ENCODE peak calls at places on chromosomes 16 and 17, in seven cellular contexts. G is H1; J is neuronal stem cell; P is GM12878; Y is BJ; M is AG04450; R is effector memory CD4-positive, alpha-beta T cell. I is an unnamed sample.

GRCh38 chr17:45170280-45170975 is 8.8 kb downstream of the HEXIM2 start:
- DNase-seq in P (no peak), M (no peak), R (no peak), Y (no peak), J (no peak), G (no peak), I (no peak)

GRCh38 chr17:37088459-37088858 is 139.7 kb downstream of the AATF start:
- DNase-seq in J (no peak), Y (no peak), R (peak; percentile 8), P (no peak), G (no peak), M (no peak), I (no peak)

GRCh38 chr16:87854053-87854906 is 15.0 kb downstream of the SLC7A5 start:
- DNase-seq in M (no peak), J (no peak), P (no peak), Y (no peak), G (peak; percentile 60), R (no peak), I (no peak)

GRCh38 chr17:73820686-73821448 is 176.6 kb upstream of the SDK2 start:
- DNase-seq in R (no peak), G (peak; percentile 77), M (no peak), J (peak; percentile 29), Y (no peak), P (no peak), I (no peak)

GRCh38 chr16:24568392-24568791 is 29.0 kb downstream of the RBBP6 start:
- DNase-seq in Y (no peak), M (no peak), P (no peak), J (no peak), G (no peak), R (no peak), I (no peak)

GRCh38 chr16:53991181-53992056 is 287.5 kb downstream of the FTO start:
- DNase-seq in J (no peak), R (no peak), M (peak; percentile 55), Y (no peak), P (no peak), G (no peak), I (peak; percentile 62)

GRCh38 chr16:88116121-88116900 is 165.1 kb downstream of the BANP start:
- DNase-seq in J (no peak), Y (no peak), M (no peak), P (no peak), R (no peak), G (no peak), I (no peak)

GRCh38 chr16:74462361-74462760 is 41.1 kb upstream of the CLEC18B start:
- DNase-seq in J (no peak), Y (no peak), G (no peak), M (no peak), R (no peak), P (no peak), I (no peak)

GRCh38 chr16:85491798-85492616 is 121.1 kb upstream of the GSE1 start:
- DNase-seq in Y (peak; percentile 6), M (no peak), J (no peak), G (no peak), P (no peak), R (no peak), I (no peak)

GRCh38 chr16:72664122-72664479 is 383.8 kb downstream of the ZFHX3 start:
- DNase-seq in G (no peak), R (no peak), M (no peak), J (peak; percentile 5), P (no peak), Y (no peak), I (no peak)

GRCh38 chr17:79568661-79569060 is 42.2 kb downstream of the RBFOX3 start:
- DNase-seq in G (no peak), J (no peak), P (no peak), Y (no peak), M (no peak), R (no peak), I (no peak)

GRCh38 chr17:1469231-1469852 is 13.3 kb upstream of the CRK start:
- DNase-seq in R (no peak), M (no peak), G (peak; percentile 62), J (no peak), Y (no peak), P (no peak), I (no peak)

GRCh38 chr17:13478326-13478830 is 123.4 kb downstream of the HS3ST3A1 start:
- DNase-seq in P (no peak), R (no peak), Y (peak; percentile 84), J (no peak), M (no peak), G (no peak), I (no peak)

GRCh38 chr16:11685844-11686618 is 17.8 kb downstream of the SNN start:
- DNase-seq in P (no peak), M (no peak), J (no peak), R (no peak), Y (no peak), G (no peak), I (no peak)

GRCh38 chr16:88349903-88350900 is 32.6 kb upstream of the ZNF469 start:
- DNase-seq in P (no peak), Y (no peak), R (no peak), M (no peak), G (no peak), J (no peak), I (no peak)

GRCh38 chr17:13665872-13666635 is 64.3 kb upstream of the HS3ST3A1 start:
- DNase-seq in J (no peak), G (no peak), R (no peak), P (no peak), Y (no peak), M (no peak), I (no peak)

GRCh38 chr17:60134396-60135159 is 15.2 kb upstream of the CA4 start:
- DNase-seq in G (peak; percentile 17), Y (no peak), P (no peak), R (no peak), M (no peak), J (no peak), I (no peak)

GRCh38 chr16:9275386-9275785 is 183.9 kb downstream of the HAPSTR1 start:
- DNase-seq in Y (no peak), R (no peak), P (no peak), G (no peak), M (no peak), J (no peak), I (no peak)

GRCh38 chr17:27783440-27783839 is 16.9 kb downstream of the NOS2 start:
- DNase-seq in R (no peak), P (no peak), J (no peak), M (no peak), Y (no peak), G (no peak), I (no peak)

GRCh38 chr17:27782791-27783206 is 17.5 kb downstream of the NOS2 start:
- DNase-seq in P (no peak), R (no peak), M (no peak), Y (no peak), J (no peak), G (no peak), I (no peak)

GRCh38 chr17:27778193-27778592 is 22.1 kb downstream of the NOS2 start:
- DNase-seq in M (no peak), G (no peak), R (no peak), Y (no peak), P (no peak), J (no peak), I (no peak)

GRCh38 chr17:27783951-27784350 is 16.4 kb downstream of the NOS2 start:
- DNase-seq in M (no peak), R (no peak), J (no peak), Y (no peak), P (no peak), G (no peak), I (no peak)

DNA sequence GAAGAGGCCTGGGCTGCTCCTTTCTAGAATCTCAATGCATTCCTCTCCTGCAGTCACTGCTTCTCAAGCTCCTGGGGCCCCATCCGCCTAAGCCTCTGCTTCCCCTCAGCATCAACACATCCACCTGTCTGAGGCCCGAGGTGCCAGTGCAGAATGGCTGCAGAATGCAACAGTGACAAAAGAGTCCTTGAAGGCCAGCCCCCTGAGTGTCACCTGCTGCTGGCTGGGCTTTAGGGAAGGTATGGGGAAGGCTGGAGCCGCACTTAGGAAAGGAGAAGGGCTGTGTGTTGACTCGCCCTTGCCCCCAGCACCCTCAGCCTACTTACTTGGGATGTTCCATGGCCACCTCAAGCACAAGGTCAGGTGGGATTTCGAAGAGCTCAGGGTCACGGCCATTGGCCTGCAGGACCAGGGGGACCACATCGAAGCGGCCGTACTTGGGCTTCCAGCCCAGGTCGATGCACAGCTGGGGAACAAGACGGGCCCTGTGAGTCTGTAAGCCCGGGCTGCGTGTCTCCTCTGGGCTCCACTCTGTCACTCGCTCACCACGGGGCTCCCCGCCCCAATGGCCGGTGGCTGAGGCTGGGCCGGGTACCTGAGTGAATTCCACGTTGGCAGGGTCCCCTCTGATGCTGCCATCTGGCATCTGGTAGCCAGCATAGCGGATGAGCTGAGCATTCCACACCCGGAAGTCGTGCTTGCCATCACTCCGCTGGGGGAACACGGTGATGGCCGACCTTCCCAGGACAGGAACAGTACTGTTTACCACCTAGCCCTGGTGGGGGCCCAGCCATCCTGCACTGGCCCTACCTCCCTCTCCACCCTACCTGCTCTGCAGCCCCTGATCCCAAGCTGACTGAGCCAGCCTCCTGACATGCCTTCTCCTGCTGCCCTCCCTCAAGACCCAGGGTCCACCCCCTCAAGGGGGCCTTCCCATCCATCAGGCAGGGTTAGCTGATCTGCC is 19.6 kb downstream of the NOS2 start:
- DNase-seq in R (no peak), Y (no peak), M (no peak), G (no peak), P (no peak), J (no peak), I (no peak)
- H3K4me3 ChIP-seq in R (no peak overlapping the region), Y (no peak overlapping the region), M (no peak overlapping the region), G (no peak overlapping the region), P (no peak overlapping the region), J (no peak overlapping the region), I (no peak overlapping the region)

DNA sequence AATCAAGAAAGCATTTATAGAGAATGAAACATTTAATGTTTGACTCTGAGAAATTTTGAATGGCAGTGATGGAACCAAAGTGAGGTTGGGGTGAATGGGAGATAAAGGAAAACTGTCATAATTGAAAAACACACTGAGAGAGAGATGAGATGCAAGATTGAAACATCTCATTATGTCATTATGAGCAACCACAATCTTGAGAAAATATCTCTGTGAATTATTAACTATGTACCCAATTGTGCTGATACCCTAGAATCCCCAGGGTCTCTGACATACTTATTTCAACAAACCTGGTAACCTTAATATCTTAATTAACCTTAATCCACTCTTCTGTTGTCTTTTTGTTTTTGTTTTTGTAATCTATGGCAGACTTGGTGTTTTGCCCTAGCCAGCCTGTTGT is 143.5 kb upstream of the HLF start:
- DNase-seq in R (no peak), Y (no peak), G (no peak), M (no peak), J (no peak), P (no peak), I (no peak)
- H3K4me3 ChIP-seq in R (no peak overlapping the region), Y (no peak overlapping the region), G (no peak overlapping the region), M (no peak overlapping the region), J (no peak overlapping the region), P (no peak overlapping the region), I (no peak overlapping the region)

DNA sequence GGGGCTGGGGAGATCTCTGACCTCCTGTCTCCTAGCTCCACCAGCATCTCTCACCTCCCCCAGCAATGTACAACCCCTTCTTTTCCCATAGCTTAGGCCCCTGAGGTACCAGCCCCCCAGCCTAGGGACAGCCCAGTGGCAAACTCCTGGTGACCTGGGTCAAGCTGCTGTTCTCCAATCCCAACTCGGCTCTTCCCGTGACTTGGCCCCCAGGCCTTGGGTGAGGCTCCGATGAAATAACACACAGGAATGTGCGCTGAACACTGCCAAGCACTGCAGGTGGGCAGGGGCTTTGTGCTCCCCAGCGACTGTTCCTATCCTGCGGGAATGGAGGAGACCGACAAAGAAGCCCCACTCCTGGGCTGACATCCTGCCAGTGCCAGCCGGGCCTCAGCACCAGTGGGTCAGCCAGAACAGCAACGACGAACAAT is 63.7 kb upstream of the AMZ2 start:
- DNase-seq in Y (no peak), R (no peak), M (no peak), J (no peak), G (no peak), P (no peak), I (no peak)
- H3K4me3 ChIP-seq in Y (no peak overlapping the region), R (peak overlapping the region; percentile 24), M (no peak overlapping the region), J (no peak overlapping the region), G (no peak overlapping the region), P (peak overlapping the region; percentile 50), I (no peak overlapping the region)

GRCh38 chr16:3171181-3171854 is 16.7 kb upstream of the OR1F1 start:
- DNase-seq in Y (no peak), R (peak; percentile 31), P (no peak), J (no peak), M (no peak), G (no peak), I (no peak)
- H3K4me3 ChIP-seq in Y (no peak overlapping the region), R (peak overlapping the region; percentile 46), P (peak overlapping the region; percentile 69), J (peak overlapping the region; percentile 33), M (no peak overlapping the region), G (peak overlapping the region; percentile 65), I (no peak overlapping the region)